ENCODE peak calls at places on chromosome 9, in six cellular contexts. H, O, A, W, V and U are unnamed samples.

GRCh38 chr9:104866186-104866585 is 61.8 kb downstream of the ABCA1 start:
- DNase-seq in H (no peak), O (no peak), A (no peak), W (no peak), V (no peak), U (no peak)

GRCh38 chr9:93061260-93061751 is 2.8 kb downstream of the SUSD3 start:
- DNase-seq in H (no peak), O (no peak), A (no peak), W (no peak), V (no peak), U (no peak)

GRCh38 chr9:126612329-126612812 is 1.4 kb upstream of the LMX1B start:
- DNase-seq in H (no peak), O (no peak), A (no peak), W (no peak), V (no peak), U (no peak)

GRCh38 chr9:93097496-93098205 is 1.6 kb downstream of the CARD19 start:
- DNase-seq in H (no peak), O (no peak), A (no peak), W (peak; percentile 83), V (peak; percentile 55), U (no peak)

GRCh38 chr9:137428841-137429545 is 5.8 kb downstream of the NOXA1 start:
- DNase-seq in H (no peak), O (no peak), A (no peak), W (no peak), V (peak; percentile 42), U (no peak)

GRCh38 chr9:92196909-92197308 is 81.7 kb upstream of the SPTLC1 start:
- DNase-seq in H (no peak), O (no peak), A (no peak), W (no peak), V (no peak), U (no peak)

GRCh38 chr9:107313555-107314096 is 30.5 kb downstream of the RAD23B start:
- DNase-seq in H (no peak), O (no peak), A (no peak), W (no peak), V (no peak), U (no peak)

GRCh38 chr9:6498982-6499381 is 86.0 kb downstream of the UHRF2 start:
- DNase-seq in H (no peak), O (no peak), A (peak; percentile 46), W (no peak), V (no peak), U (no peak)

GRCh38 chr9:74960548-74960947 is 7.8 kb upstream of the C9orf40 start:
- DNase-seq in H (no peak), O (no peak), A (peak; percentile 60), W (no peak), V (no peak), U (no peak)

GRCh38 chr9:116756995-116757394 is 69.9 kb downstream of the TRIM32 start:
- DNase-seq in H (peak; percentile 59), O (no peak), A (no peak), W (no peak), V (no peak), U (no peak)

GRCh38 chr9:95626885-95627558 is 110.3 kb upstream of the PTCH1 start:
- DNase-seq in H (peak; percentile 75), O (peak; percentile 63), A (no peak), W (no peak), V (peak; percentile 84), U (no peak)
- H3K27ac ChIP-seq in H (no peak overlapping the region), O (peak overlapping the region; percentile 66), A (no peak overlapping the region), W (peak overlapping the region; percentile 41), V (no peak overlapping the region), U (no peak overlapping the region)

DNA sequence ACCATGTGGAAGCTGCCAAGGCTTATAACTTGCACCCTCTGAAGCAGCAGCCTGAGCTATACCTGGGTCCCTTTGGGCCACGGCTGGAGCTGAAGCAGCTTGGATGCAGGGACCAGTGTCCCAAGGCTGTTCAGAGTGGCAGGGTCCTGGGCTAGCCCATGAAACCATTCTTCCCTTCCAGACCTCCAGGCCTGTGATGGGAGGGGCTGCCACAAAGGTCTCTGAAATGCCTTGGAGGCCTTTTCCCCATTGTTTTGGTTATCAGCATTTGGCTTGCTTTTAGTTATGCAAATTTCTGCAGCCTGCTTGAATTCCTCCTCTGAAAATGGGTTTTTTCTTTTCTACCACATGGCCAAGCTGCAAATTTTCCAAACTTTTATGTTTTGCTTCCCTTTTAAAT is 433.7 kb upstream of the ACO1 start:
- DNase-seq in H (no peak), O (no peak), A (no peak), W (no peak), V (no peak), U (no peak)
- H3K27ac ChIP-seq in H (no peak overlapping the region), O (no peak overlapping the region), A (no peak overlapping the region), W (no peak overlapping the region), V (no peak overlapping the region), U (no peak overlapping the region)

GRCh38 chr9:90789862-90790261 is 11.8 kb upstream of the SYK start:
- DNase-seq in H (no peak), O (no peak), A (no peak), W (no peak), V (no peak), U (no peak)

GRCh38 chr9:90789408-90789807 is 12.2 kb upstream of the SYK start:
- DNase-seq in H (no peak), O (no peak), A (no peak), W (no peak), V (no peak), U (no peak)

GRCh38 chr9:90783552-90783951 is 18.1 kb upstream of the SYK start:
- DNase-seq in H (no peak), O (no peak), A (no peak), W (no peak), V (no peak), U (no peak)

GRCh38 chr9:90783964-90784363 is 17.7 kb upstream of the SYK start:
- DNase-seq in H (no peak), O (no peak), A (no peak), W (no peak), V (no peak), U (no peak)

DNA sequence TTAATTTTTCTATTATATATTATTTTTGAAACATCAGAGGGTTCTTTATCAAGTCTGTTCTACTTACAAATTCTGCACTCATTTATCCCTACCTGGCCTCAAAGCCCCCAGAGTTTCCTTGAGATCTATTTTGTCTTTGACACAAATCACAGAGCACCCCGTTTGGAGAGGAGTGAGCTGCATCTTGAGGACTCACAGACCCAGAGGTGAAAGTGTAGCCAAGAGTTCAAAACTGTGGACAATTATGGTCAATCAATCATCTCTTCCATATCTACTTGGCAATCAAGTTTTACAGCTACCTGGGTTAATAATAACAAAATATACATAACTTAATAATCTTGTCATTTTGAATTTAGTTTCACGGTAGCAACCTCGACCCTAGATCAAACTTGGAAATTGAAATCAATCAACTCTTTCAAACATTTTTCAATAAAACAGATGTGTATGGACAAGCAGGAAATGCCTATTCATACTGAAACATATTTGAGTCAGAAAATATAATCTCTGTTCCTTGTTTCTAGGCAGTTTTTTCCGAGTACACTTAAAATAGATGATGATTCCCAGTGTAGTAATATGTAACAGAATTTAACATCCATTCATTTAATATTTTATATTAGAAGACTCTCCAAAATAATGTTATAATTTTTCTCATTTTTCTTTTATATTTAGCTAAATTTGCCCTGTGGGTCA is 13.7 kb upstream of the SYK start:
- DNase-seq in H (no peak), O (no peak), A (no peak), W (no peak), V (no peak), U (no peak)
- H3K27ac ChIP-seq in H (no peak overlapping the region), O (no peak overlapping the region), A (no peak overlapping the region), W (no peak overlapping the region), V (no peak overlapping the region), U (no peak overlapping the region)

GRCh38 chr9:4127873-4128272 is 172.0 kb downstream of the GLIS3 start:
- DNase-seq in H (no peak), O (no peak), A (no peak), W (no peak), V (no peak), U (no peak)
- H3K27ac ChIP-seq in H (no peak overlapping the region), O (no peak overlapping the region), A (no peak overlapping the region), W (no peak overlapping the region), V (peak overlapping the region; percentile 33), U (no peak overlapping the region)

DNA sequence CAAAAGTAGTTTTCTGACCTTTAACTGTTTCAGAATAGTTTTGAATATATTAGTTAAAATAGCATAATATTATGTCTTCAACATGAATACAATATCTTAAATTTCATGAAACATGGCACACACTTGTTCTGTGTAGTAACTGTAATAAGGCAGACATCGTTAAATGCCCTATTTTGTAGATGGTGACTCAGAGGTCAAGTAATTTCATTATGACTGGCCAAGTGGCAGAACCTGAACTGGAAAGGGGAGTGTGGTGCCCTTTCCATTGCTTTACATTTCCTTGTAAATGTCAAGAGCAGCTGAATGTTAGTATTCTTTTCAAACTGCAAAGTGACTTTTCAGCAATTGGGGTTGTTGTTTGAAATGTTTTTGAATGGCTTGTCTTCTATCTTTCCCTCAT is 201.2 kb upstream of the CDKN2B start:
- DNase-seq in H (no peak), O (no peak), A (peak; percentile 39), W (no peak), V (no peak), U (no peak)
- H3K27ac ChIP-seq in H (no peak overlapping the region), O (no peak overlapping the region), A (peak overlapping the region; percentile 87), W (no peak overlapping the region), V (no peak overlapping the region), U (no peak overlapping the region)

GRCh38 chr9:94869415-94869838 is 142.9 kb downstream of the AOPEP start:
- DNase-seq in H (no peak), O (no peak), A (no peak), W (no peak), V (no peak), U (no peak)

GRCh38 chr9:94868462-94868861 is 142.0 kb downstream of the AOPEP start:
- DNase-seq in H (no peak), O (no peak), A (no peak), W (no peak), V (no peak), U (no peak)

GRCh38 chr9:94867842-94868312 is 141.4 kb downstream of the AOPEP start:
- DNase-seq in H (no peak), O (no peak), A (no peak), W (no peak), V (no peak), U (no peak)

GRCh38 chr9:94870793-94871558 is 144.5 kb downstream of the AOPEP start:
- DNase-seq in H (no peak), O (peak; percentile 76), A (no peak), W (no peak), V (no peak), U (no peak)

DNA sequence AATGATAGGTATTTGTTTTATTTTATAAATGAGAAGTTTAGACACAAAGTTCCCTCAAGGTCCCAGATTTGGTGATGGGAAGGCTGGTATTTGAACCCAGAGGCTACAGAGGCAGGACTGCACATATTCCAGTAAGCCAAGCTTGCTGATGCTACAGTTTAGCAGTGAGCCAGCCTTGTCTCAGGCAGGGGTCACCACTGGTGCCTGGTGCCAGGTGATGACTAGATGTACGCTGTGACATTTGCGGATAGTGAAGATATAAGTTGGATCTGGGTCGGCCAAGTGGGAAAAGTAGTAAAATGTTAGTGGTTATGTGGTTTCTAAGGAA is 143.9 kb downstream of the AOPEP start:
- DNase-seq in H (no peak), O (no peak), A (no peak), W (no peak), V (no peak), U (no peak)
- H3K27ac ChIP-seq in H (no peak overlapping the region), O (peak overlapping the region; percentile 81), A (peak overlapping the region; percentile 79), W (peak overlapping the region; percentile 50), V (peak overlapping the region; percentile 42), U (no peak overlapping the region)